ENCODE peak calls at places on chromosome 14, in eight cellular contexts. A is naive thymus-derived CD4-positive, alpha-beta T cell; P is left ventricle myocardium inferior; X is cardiac muscle cell; M is mesenchymal stem cell; N is pancreas; F is heart right ventricle; J is CD8-positive, alpha-beta T cell. Y is an unnamed sample. For H3K4me1, the result is how much of the 10 kb centered on the place peaks cover.

GRCh38 chr14:91149462-91149861 is 35.6 kb downstream of the DGLUCY start:
- DNase-seq in J (no peak), X (no peak), P (no peak), N (peak), A (no peak), F (peak), M (peak), Y (no peak)

GRCh38 chr14:67577181-67577580 is 22.9 kb downstream of the PIGH start:
- DNase-seq in X (no peak), P (no peak), M (no peak), N (no peak), F (no peak), A (no peak), J (no peak), Y (no peak)

GRCh38 chr14:50139192-50139591 is 22.8 kb upstream of the VCPKMT start:
- DNase-seq in A (no peak), N (no peak), M (no peak), J (no peak), P (no peak), F (no peak), X (no peak), Y (no peak)

GRCh38 chr14:68547305-68548193 is 245.3 kb downstream of the ZFP36L1 start:
- DNase-seq in M (peak), N (no peak), A (no peak), P (no peak), F (peak), X (no peak), J (no peak), Y (no peak)

GRCh38 chr14:34051966-34052657 is 101.2 kb upstream of the EGLN3 start:
- DNase-seq in F (no peak), A (no peak), N (no peak), P (no peak), M (peak), J (no peak), X (no peak), Y (no peak)

GRCh38 chr14:23916446-23916845 is 37.1 kb upstream of the DHRS4 start:
- DNase-seq in M (no peak), J (no peak), A (no peak), X (no peak), F (no peak), N (no peak), P (no peak), Y (no peak)

GRCh38 chr14:100589760-100590469 is 2.7 kb upstream of the BEGAIN start:
- DNase-seq in M (no peak), X (no peak), F (no peak), N (no peak), J (no peak), A (no peak), P (peak), Y (peak)

GRCh38 chr14:37411079-37411735 is 183.8 kb downstream of the FOXA1 start:
- DNase-seq in F (no peak), A (no peak), N (no peak), M (peak), J (no peak), P (no peak), X (no peak), Y (no peak)

GRCh38 chr14:54651649-54652048 is 84.7 kb downstream of the SAMD4A start:
- DNase-seq in N (no peak), X (no peak), M (no peak), J (no peak), F (no peak), P (no peak), A (no peak), Y (no peak)

GRCh38 chr14:77825895-77826519 is 26.1 kb downstream of the ADCK1 start:
- DNase-seq in N (peak), M (no peak), A (no peak), F (peak), P (peak), X (peak), J (no peak), Y (no peak)

GRCh38 chr14:70358631-70359030 is 852 bp downstream of the COX16 start:
- DNase-seq in F (no peak), J (no peak), X (no peak), A (no peak), M (no peak), N (no peak), P (no peak), Y (no peak)

GRCh38 chr14:67575684-67576083 is 24.4 kb downstream of the PIGH start:
- DNase-seq in J (no peak), F (no peak), M (no peak), P (no peak), X (no peak), A (no peak), N (no peak), Y (no peak)

GRCh38 chr14:91898256-91898843 is 31.0 kb upstream of the TC2N start:
- DNase-seq in M (no peak), P (no peak), J (no peak), N (peak), A (no peak), F (no peak), X (no peak), Y (no peak)

GRCh38 chr14:24851837-24852236 is 198.1 kb downstream of the STXBP6 start:
- DNase-seq in J (no peak), X (no peak), F (no peak), P (no peak), M (peak), A (no peak), N (no peak), Y (no peak)

GRCh38 chr14:20247651-20248246 is 8.7 kb downstream of the OR11H4 start:
- DNase-seq in A (no peak), J (no peak), N (peak), P (no peak), F (no peak), M (no peak), X (no peak), Y (no peak)

GRCh38 chr14:84403585-84403984 is 1126.4 kb upstream of the FLRT2 start:
- DNase-seq in N (no peak), F (no peak), M (no peak), X (peak), A (no peak), J (no peak), P (no peak), Y (no peak)

GRCh38 chr14:69288956-69289705 is 29.2 kb downstream of the GALNT16 start:
- DNase-seq in N (no peak), F (no peak), X (no peak), P (no peak), A (no peak), M (no peak), J (no peak), Y (no peak)

GRCh38 chr14:60653709-60654161 is 4.5 kb upstream of the SIX1 start:
- DNase-seq in M (no peak), N (no peak), X (no peak), A (no peak), F (no peak), P (no peak), J (no peak), Y (no peak)

GRCh38 chr14:60651051-60651935 is 2.0 kb upstream of the SIX1 start:
- DNase-seq in M (no peak), P (no peak), N (no peak), J (no peak), X (no peak), F (no peak), A (no peak), Y (no peak)

GRCh38 chr14:60653388-60653690 is 4.1 kb upstream of the SIX1 start:
- DNase-seq in A (no peak), F (no peak), N (no peak), P (no peak), J (no peak), X (no peak), M (no peak), Y (no peak)

GRCh38 chr14:60651936-60652673 is 2.8 kb upstream of the SIX1 start:
- DNase-seq in X (no peak), M (no peak), J (no peak), A (no peak), N (no peak), P (no peak), F (no peak), Y (peak)

DNA sequence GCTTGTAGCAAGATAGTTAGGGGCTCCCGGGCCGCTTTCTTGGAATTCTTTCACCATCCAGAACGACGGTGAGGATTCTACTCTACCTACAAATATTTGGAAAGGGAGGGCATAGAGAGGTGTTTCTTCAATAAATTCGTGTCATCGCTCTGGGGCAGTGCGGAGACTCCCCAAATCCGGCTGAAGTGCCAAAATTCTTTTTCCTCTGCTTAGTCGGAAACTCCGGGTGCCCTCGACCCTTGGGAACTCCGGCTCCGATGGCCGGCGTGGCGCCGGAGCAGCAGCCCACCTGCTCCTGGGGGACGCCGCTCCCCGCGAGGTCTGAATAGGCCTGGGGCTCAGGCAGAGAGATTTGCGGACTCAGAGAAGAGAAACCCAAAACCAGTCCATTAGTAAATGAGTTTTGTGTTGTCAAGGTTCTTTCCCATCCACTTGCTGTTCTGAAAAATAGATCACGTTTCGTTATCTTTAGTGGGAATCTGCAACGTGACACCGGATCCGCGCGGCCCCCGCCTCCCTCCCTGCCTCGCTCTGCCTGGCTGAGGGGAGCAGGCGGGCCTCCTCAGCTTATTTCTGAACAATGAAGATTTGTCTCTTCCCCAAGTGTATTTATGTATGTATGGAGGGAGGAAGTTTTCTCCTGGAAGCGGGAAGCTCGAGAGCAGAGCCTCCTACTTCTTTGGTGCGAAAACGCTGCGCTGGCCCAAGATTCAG is 3.6 kb upstream of the SIX1 start:
- DNase-seq in N (no peak), P (no peak), X (no peak), M (no peak), J (no peak), A (no peak), F (no peak), Y (no peak)
- H3K4me1 ChIP-seq in N (under half), P (half or more), X (under half), M (under half), J (half or more), A (under half), F (half or more), Y (under half)

GRCh38 chr14:65057704-65058103 is 44.6 kb downstream of the MAX start:
- DNase-seq in X (no peak), J (no peak), A (no peak), M (no peak), N (no peak), F (no peak), P (no peak), Y (no peak)
- H3K4me1 ChIP-seq in X (under half), J (under half), A (under half), M (under half), N (under half), F (under half), P (under half), Y (under half)

DNA sequence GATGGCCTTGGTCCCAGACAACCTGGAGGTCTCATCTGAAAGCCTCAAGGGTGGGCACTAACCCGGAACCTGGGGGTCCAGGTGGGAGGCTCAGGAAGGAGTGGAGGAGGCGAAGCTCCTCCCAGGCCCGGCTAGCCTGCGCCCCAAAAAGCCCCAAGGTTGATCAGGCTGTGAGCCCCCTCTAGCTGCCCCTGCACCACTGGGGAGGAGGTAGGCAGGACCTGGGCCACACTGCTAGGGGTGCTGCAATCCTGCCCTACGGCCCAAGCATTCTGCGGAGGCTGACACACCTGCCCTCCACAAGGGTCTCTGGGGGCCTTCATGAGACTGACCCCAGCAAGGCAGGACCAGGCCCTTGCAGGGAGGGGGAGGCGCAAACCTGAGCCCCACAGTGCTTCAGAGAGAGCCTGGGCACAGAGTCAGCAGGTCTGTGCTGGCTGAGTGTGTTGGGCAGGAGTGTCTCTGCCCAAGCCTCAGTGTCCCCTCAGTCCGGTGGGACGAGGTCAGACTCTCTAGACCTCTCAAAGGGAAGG is 51.9 kb downstream of the CCDC85C start:
- DNase-seq in P (no peak), A (no peak), J (no peak), M (no peak), X (no peak), F (no peak), N (peak), Y (no peak)
- H3K4me1 ChIP-seq in P (half or more), A (under half), J (under half), M (under half), X (under half), F (under half), N (half or more), Y (under half)

DNA sequence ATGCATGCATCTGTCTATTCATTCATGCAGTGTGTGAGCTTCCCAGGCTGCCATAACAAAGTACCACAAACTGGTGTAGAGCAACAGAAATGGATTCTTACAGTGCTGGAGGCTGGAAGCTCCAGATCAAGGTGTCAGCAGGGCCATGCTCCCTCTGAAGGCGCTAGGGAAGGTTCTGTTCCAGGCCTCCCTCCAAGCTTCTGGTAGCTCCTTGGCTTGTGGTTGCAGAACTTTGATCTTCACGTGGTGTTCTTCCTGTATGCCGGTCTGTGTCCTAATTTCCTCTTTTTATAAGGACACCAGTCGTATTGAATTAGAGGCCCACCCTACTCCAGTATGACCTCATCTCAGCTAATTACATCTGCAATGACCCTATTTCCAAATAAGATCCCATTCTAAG is 3.1 kb downstream of the OTUB2 start:
- DNase-seq in N (no peak), P (no peak), F (no peak), M (no peak), X (no peak), A (no peak), J (no peak), Y (no peak)
- H3K4me1 ChIP-seq in N (under half), P (under half), F (under half), M (under half), X (under half), A (under half), J (under half), Y (under half)

DNA sequence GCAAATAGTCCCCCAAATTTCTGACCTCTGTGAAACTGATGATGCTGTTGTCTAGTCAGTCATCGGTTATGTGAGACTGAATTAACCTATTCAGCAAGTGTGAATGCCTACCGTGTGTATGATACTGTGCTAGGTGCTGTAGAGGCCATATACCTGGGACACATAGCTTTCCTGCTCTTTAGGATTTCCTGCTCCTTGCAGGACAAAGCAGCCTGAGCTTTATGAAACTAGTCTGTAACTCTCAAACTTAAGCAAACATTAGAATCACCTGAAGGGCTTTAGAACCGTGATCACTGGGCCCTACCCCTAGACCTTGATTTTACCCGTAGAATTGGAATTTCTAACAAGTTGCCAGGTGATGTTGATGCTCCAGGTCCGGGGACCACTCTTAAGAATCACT is 6.9 kb downstream of the MARK3 start:
- DNase-seq in J (no peak), F (no peak), M (no peak), N (no peak), A (no peak), X (no peak), P (no peak), Y (no peak)
- H3K4me1 ChIP-seq in J (half or more), F (half or more), M (under half), N (half or more), A (half or more), X (under half), P (half or more), Y (under half)

GRCh38 chr14:29461131-29461530 is 466.5 kb downstream of the PRKD1 start:
- DNase-seq in M (no peak), P (no peak), A (no peak), J (no peak), F (no peak), N (no peak), X (no peak), Y (no peak)

GRCh38 chr14:29459967-29460366 is 467.7 kb downstream of the PRKD1 start:
- DNase-seq in N (no peak), M (no peak), F (no peak), J (no peak), X (no peak), P (no peak), A (no peak), Y (no peak)

GRCh38 chr14:29463727-29464370 is 463.8 kb downstream of the PRKD1 start:
- DNase-seq in X (peak), A (no peak), F (no peak), M (no peak), J (no peak), P (no peak), N (no peak), Y (no peak)

GRCh38 chr14:29462772-29463171 is 464.9 kb downstream of the PRKD1 start:
- DNase-seq in A (no peak), X (no peak), M (no peak), F (no peak), J (no peak), P (no peak), N (no peak), Y (no peak)

GRCh38 chr14:29462271-29462670 is 465.4 kb downstream of the PRKD1 start:
- DNase-seq in A (no peak), P (no peak), J (no peak), N (no peak), M (no peak), F (no peak), X (no peak), Y (no peak)
- H3K4me1 ChIP-seq in A (under half), P (under half), J (under half), N (under half), M (under half), F (under half), X (under half), Y (under half)

GRCh38 chr14:103520657-103521437 is 1.8 kb downstream of the CKB start:
- DNase-seq in J (peak), F (peak), X (peak), A (peak), N (peak), M (peak), P (peak), Y (peak)
- H3K4me1 ChIP-seq in J (under half), F (half or more), X (under half), A (under half), N (under half), M (half or more), P (half or more), Y (under half)

Y was measured in Peyer's patch.